ENCODE peak calls at places on chromosomes 5 and 9, in eight cellular contexts. One of them, this sample, is unnamed.

GRCh38 chr5:116242363-116242762 is 157.5 kb downstream of the COMMD10 start:
- DNase-seq in heart left ventricle: no peak
- DNase-seq in pancreas: no peak
- DNase-seq in adrenal gland: no peak
- DNase-seq in cardiac muscle cell: no peak
- DNase-seq in CD4-positive, CD25-positive, alpha-beta regulatory T cell: no peak
- DNase-seq in tibial nerve: no peak
- DNase-seq in psoas muscle: no peak
- DNase-seq in this sample: no peak

GRCh38 chr9:15999422-16000339 is 446.8 kb downstream of the CCDC171 start:
- DNase-seq in adrenal gland: no peak
- DNase-seq in heart left ventricle: peak
- DNase-seq in psoas muscle: no peak
- DNase-seq in pancreas: no peak
- DNase-seq in tibial nerve: no peak
- DNase-seq in cardiac muscle cell: no peak
- DNase-seq in CD4-positive, CD25-positive, alpha-beta regulatory T cell: no peak
- DNase-seq in this sample: peak

GRCh38 chr5:175640108-175640507 is 17.8 kb upstream of the HRH2 start:
- DNase-seq in pancreas: no peak
- DNase-seq in tibial nerve: no peak
- DNase-seq in cardiac muscle cell: no peak
- DNase-seq in heart left ventricle: no peak
- DNase-seq in psoas muscle: no peak
- DNase-seq in adrenal gland: no peak
- DNase-seq in CD4-positive, CD25-positive, alpha-beta regulatory T cell: no peak
- DNase-seq in this sample: no peak

GRCh38 chr5:172903790-172904189 is 55.4 kb upstream of the RPL26L1 start:
- DNase-seq in adrenal gland: peak
- DNase-seq in heart left ventricle: no peak
- DNase-seq in pancreas: peak
- DNase-seq in tibial nerve: no peak
- DNase-seq in psoas muscle: no peak
- DNase-seq in CD4-positive, CD25-positive, alpha-beta regulatory T cell: no peak
- DNase-seq in cardiac muscle cell: no peak
- DNase-seq in this sample: peak

GRCh38 chr9:133141833-133142594 is 21.0 kb upstream of the RALGDS start:
- DNase-seq in psoas muscle: peak
- DNase-seq in cardiac muscle cell: no peak
- DNase-seq in CD4-positive, CD25-positive, alpha-beta regulatory T cell: peak
- DNase-seq in pancreas: peak
- DNase-seq in heart left ventricle: peak
- DNase-seq in adrenal gland: peak
- DNase-seq in tibial nerve: no peak
- DNase-seq in this sample: no peak

GRCh38 chr5:59001154-59001553 is 418.3 kb downstream of the RAB3C start:
- DNase-seq in cardiac muscle cell: peak
- DNase-seq in CD4-positive, CD25-positive, alpha-beta regulatory T cell: no peak
- DNase-seq in tibial nerve: no peak
- DNase-seq in adrenal gland: no peak
- DNase-seq in psoas muscle: no peak
- DNase-seq in heart left ventricle: no peak
- DNase-seq in pancreas: no peak
- DNase-seq in this sample: no peak

GRCh38 chr5:9283021-9283420 is 262.9 kb downstream of the SEMA5A start:
- DNase-seq in cardiac muscle cell: no peak
- DNase-seq in heart left ventricle: no peak
- DNase-seq in CD4-positive, CD25-positive, alpha-beta regulatory T cell: no peak
- DNase-seq in tibial nerve: no peak
- DNase-seq in pancreas: no peak
- DNase-seq in psoas muscle: no peak
- DNase-seq in adrenal gland: no peak
- DNase-seq in this sample: peak

GRCh38 chr9:117081641-117082317 is 333.1 kb downstream of the ASTN2 start:
- DNase-seq in psoas muscle: no peak
- DNase-seq in adrenal gland: no peak
- DNase-seq in pancreas: no peak
- DNase-seq in heart left ventricle: no peak
- DNase-seq in CD4-positive, CD25-positive, alpha-beta regulatory T cell: no peak
- DNase-seq in cardiac muscle cell: no peak
- DNase-seq in tibial nerve: no peak
- DNase-seq in this sample: no peak

GRCh38 chr5:142545653-142546322 is 140.1 kb downstream of the FGF1 start:
- DNase-seq in heart left ventricle: no peak
- DNase-seq in psoas muscle: no peak
- DNase-seq in adrenal gland: no peak
- DNase-seq in pancreas: no peak
- DNase-seq in CD4-positive, CD25-positive, alpha-beta regulatory T cell: no peak
- DNase-seq in tibial nerve: no peak
- DNase-seq in cardiac muscle cell: no peak
- DNase-seq in this sample: no peak

GRCh38 chr5:142542906-142543305 is 143.0 kb downstream of the FGF1 start:
- DNase-seq in heart left ventricle: peak
- DNase-seq in psoas muscle: no peak
- DNase-seq in tibial nerve: no peak
- DNase-seq in cardiac muscle cell: no peak
- DNase-seq in pancreas: no peak
- DNase-seq in CD4-positive, CD25-positive, alpha-beta regulatory T cell: no peak
- DNase-seq in adrenal gland: no peak
- DNase-seq in this sample: no peak

GRCh38 chr5:142540774-142541466 is 145.0 kb downstream of the FGF1 start:
- DNase-seq in tibial nerve: peak
- DNase-seq in heart left ventricle: peak
- DNase-seq in psoas muscle: peak
- DNase-seq in pancreas: no peak
- DNase-seq in CD4-positive, CD25-positive, alpha-beta regulatory T cell: no peak
- DNase-seq in cardiac muscle cell: no peak
- DNase-seq in adrenal gland: no peak
- DNase-seq in this sample: no peak

GRCh38 chr5:142544946-142545652 is 140.8 kb downstream of the FGF1 start:
- DNase-seq in cardiac muscle cell: no peak
- DNase-seq in pancreas: no peak
- DNase-seq in CD4-positive, CD25-positive, alpha-beta regulatory T cell: no peak
- DNase-seq in heart left ventricle: no peak
- DNase-seq in psoas muscle: no peak
- DNase-seq in adrenal gland: no peak
- DNase-seq in tibial nerve: no peak
- DNase-seq in this sample: no peak

DNA sequence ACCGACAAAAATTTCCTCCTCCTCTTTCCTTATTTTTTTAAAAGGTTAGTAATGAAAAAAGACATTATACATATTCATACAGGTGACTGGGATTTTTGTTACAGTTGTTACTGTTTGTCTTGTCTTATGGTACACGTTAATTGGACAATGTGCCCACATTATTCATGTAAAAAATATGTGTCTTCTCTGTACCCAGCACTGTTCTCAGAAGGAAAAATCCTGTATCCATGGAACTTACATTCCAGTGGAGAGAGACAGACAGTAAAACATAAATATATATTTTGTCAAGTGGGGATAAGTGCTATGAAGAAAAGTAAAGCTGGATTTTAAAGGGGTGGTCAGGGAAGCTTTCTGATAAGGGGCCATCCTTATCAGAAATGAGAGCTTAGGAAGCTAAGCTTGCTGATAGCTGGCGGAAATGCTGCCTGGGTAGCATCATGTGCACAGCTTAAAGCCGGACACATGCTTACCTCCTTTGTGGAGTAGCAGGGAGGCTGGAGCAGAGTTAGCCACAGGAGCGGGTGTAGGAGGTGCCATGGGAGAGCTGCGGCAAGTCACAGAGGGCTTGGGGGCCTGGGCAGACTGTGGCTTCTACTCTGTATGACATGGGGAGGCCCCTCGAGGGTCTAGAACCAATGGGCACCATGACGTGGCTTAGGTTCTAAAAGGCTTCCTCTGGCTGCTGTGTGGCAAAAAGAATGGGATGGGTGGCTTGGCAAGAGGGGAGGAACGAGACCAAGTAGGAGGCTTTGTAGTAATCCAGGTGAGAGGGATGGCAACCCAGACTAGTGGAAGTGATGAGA is 141.7 kb downstream of the FGF1 start:
- DNase-seq in adrenal gland: no peak
- DNase-seq in heart left ventricle: no peak
- DNase-seq in cardiac muscle cell: peak
- DNase-seq in tibial nerve: no peak
- DNase-seq in psoas muscle: no peak
- DNase-seq in pancreas: no peak
- DNase-seq in CD4-positive, CD25-positive, alpha-beta regulatory T cell: no peak
- DNase-seq in this sample: no peak
- H3K27ac ChIP-seq in adrenal gland: no peak
- H3K27ac ChIP-seq in heart left ventricle: no peak
- H3K27ac ChIP-seq in cardiac muscle cell: no peak
- H3K27ac ChIP-seq in tibial nerve: no peak
- H3K27ac ChIP-seq in psoas muscle: no peak
- H3K27ac ChIP-seq in pancreas: no peak
- H3K27ac ChIP-seq in CD4-positive, CD25-positive, alpha-beta regulatory T cell: no peak
- H3K27ac ChIP-seq in this sample: no peak

DNA sequence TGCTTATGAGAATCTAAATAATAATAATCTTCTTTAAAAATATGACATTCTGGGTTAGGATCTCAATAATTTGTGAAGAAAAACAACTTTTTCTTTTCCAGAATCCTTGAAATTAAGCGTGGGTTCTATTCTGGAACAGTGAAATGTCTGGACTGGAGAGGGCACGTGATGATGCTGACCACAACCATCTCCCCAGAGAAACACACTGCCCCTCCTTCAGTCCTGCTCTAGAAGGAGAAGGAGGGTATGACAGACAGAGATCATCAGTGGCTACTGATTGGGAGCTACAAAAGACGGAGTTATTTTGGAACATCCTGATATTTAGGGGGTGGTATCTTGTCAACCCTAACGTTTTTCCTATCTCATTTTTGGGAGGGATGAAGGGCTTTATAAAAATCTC is 40.2 kb downstream of the MEF2C start:
- DNase-seq in tibial nerve: no peak
- DNase-seq in cardiac muscle cell: no peak
- DNase-seq in heart left ventricle: no peak
- DNase-seq in psoas muscle: no peak
- DNase-seq in CD4-positive, CD25-positive, alpha-beta regulatory T cell: no peak
- DNase-seq in adrenal gland: no peak
- DNase-seq in pancreas: no peak
- DNase-seq in this sample: no peak
- H3K27ac ChIP-seq in tibial nerve: no peak
- H3K27ac ChIP-seq in cardiac muscle cell: peak
- H3K27ac ChIP-seq in heart left ventricle: no peak
- H3K27ac ChIP-seq in psoas muscle: peak
- H3K27ac ChIP-seq in CD4-positive, CD25-positive, alpha-beta regulatory T cell: no peak
- H3K27ac ChIP-seq in adrenal gland: no peak
- H3K27ac ChIP-seq in pancreas: no peak
- H3K27ac ChIP-seq in this sample: no peak

GRCh38 chr9:97518909-97519307 is 17.4 kb downstream of the TMOD1 start:
- DNase-seq in cardiac muscle cell: no peak
- DNase-seq in adrenal gland: peak
- DNase-seq in psoas muscle: peak
- DNase-seq in tibial nerve: peak
- DNase-seq in heart left ventricle: no peak
- DNase-seq in pancreas: peak
- DNase-seq in CD4-positive, CD25-positive, alpha-beta regulatory T cell: no peak
- DNase-seq in this sample: peak
- H3K27ac ChIP-seq in cardiac muscle cell: peak
- H3K27ac ChIP-seq in adrenal gland: peak
- H3K27ac ChIP-seq in psoas muscle: peak
- H3K27ac ChIP-seq in tibial nerve: peak
- H3K27ac ChIP-seq in heart left ventricle: peak
- H3K27ac ChIP-seq in pancreas: no peak
- H3K27ac ChIP-seq in CD4-positive, CD25-positive, alpha-beta regulatory T cell: no peak
- H3K27ac ChIP-seq in this sample: no peak

GRCh38 chr5:177445052-177446016 is 1.3 kb upstream of the PRR7 start:
- DNase-seq in tibial nerve: no peak
- DNase-seq in psoas muscle: no peak
- DNase-seq in pancreas: no peak
- DNase-seq in heart left ventricle: no peak
- DNase-seq in adrenal gland: no peak
- DNase-seq in CD4-positive, CD25-positive, alpha-beta regulatory T cell: no peak
- DNase-seq in cardiac muscle cell: no peak
- DNase-seq in this sample: no peak
- H3K27ac ChIP-seq in tibial nerve: peak
- H3K27ac ChIP-seq in psoas muscle: no peak
- H3K27ac ChIP-seq in pancreas: no peak
- H3K27ac ChIP-seq in heart left ventricle: peak
- H3K27ac ChIP-seq in adrenal gland: no peak
- H3K27ac ChIP-seq in CD4-positive, CD25-positive, alpha-beta regulatory T cell: peak
- H3K27ac ChIP-seq in cardiac muscle cell: no peak
- H3K27ac ChIP-seq in this sample: no peak

DNA sequence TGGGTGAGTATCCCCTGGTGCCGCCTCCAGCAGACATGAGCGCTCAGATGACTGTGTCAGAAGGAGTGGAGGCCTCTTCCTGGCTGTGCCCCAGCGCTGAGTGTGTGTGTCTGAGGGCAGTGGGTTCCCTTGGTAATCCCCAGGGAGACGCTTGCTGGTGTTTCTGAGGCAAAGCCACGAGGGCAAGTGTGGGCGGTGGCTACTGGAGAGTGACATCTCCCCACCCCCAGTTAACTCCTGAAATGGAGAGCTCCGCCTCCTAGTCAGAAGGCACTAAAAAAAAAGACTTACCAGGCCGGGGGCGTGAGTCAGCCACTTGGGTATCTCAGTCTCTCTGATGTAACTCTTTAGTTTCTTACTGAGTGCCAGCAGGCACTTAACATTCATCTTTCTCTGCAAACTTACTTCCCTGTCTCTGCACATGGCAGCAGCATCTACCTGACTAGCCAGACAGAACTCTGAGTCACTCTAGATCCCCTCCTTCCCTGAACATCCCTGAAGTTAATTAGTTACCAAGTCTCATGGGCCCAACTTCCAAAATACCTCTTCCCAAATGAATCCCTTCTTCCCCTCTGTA is 19.3 kb downstream of the ORM2 start:
- DNase-seq in heart left ventricle: peak
- DNase-seq in tibial nerve: peak
- DNase-seq in pancreas: no peak
- DNase-seq in psoas muscle: peak
- DNase-seq in CD4-positive, CD25-positive, alpha-beta regulatory T cell: peak
- DNase-seq in cardiac muscle cell: peak
- DNase-seq in adrenal gland: peak
- DNase-seq in this sample: peak
- H3K27ac ChIP-seq in heart left ventricle: no peak
- H3K27ac ChIP-seq in tibial nerve: peak
- H3K27ac ChIP-seq in pancreas: no peak
- H3K27ac ChIP-seq in psoas muscle: no peak
- H3K27ac ChIP-seq in CD4-positive, CD25-positive, alpha-beta regulatory T cell: peak
- H3K27ac ChIP-seq in cardiac muscle cell: peak
- H3K27ac ChIP-seq in adrenal gland: peak
- H3K27ac ChIP-seq in this sample: peak